ENCODE peak calls at places on chromosome 4, in eight cellular contexts. J, C, Q, O, R, A, X and B are unnamed samples.

GRCh38 chr4:7988437-7988836 is 48.8 kb upstream of the AFAP1 start:
- DNase-seq in J (no peak), C (peak; percentile 76), Q (no peak), O (no peak), R (no peak), A (no peak), X (no peak), B (no peak)

GRCh38 chr4:146059153-146059552 is 116.4 kb upstream of the LSM6 start:
- DNase-seq in J (no peak), C (no peak), Q (no peak), O (no peak), R (no peak), A (no peak), X (no peak), B (no peak)

GRCh38 chr4:13208558-13209193 is 275.5 kb downstream of the RAB28 start:
- DNase-seq in J (no peak), C (no peak), Q (no peak), O (no peak), R (no peak), A (no peak), X (no peak), B (no peak)

GRCh38 chr4:53706422-53707032 is 115.2 kb upstream of the LNX1 start:
- DNase-seq in J (peak; percentile 15), C (peak; percentile 71), Q (no peak), O (no peak), R (no peak), A (no peak), X (no peak), B (no peak)

GRCh38 chr4:124423160-124423559 is 289.4 kb downstream of the ANKRD50 start:
- DNase-seq in J (no peak), C (peak; percentile 65), Q (no peak), O (no peak), R (no peak), A (no peak), X (no peak), B (no peak)

GRCh38 chr4:3475041-3475712 is 12.1 kb downstream of the DOK7 start:
- DNase-seq in J (no peak), C (no peak), Q (no peak), O (no peak), R (no peak), A (no peak), X (no peak), B (no peak)

GRCh38 chr4:53717064-53717549 is 125.8 kb upstream of the LNX1 start:
- DNase-seq in J (no peak), C (peak; percentile 73), Q (no peak), O (no peak), R (no peak), A (no peak), X (no peak), B (no peak)

GRCh38 chr4:119559044-119559647 is 69.5 kb downstream of the PDE5A start:
- DNase-seq in J (peak; percentile 12), C (peak; percentile 57), Q (peak; percentile 15), O (no peak), R (no peak), A (no peak), X (no peak), B (no peak)

GRCh38 chr4:7844247-7844991 is 95.2 kb downstream of the AFAP1 start:
- DNase-seq in J (peak; percentile 50), C (peak; percentile 99), Q (no peak), O (peak; percentile 73), R (peak; percentile 83), A (peak; percentile 64), X (peak; percentile 78), B (no peak)

GRCh38 chr4:159484861-159485260 is 382.0 kb downstream of the RAPGEF2 start:
- DNase-seq in J (no peak), C (no peak), Q (no peak), O (no peak), R (no peak), A (no peak), X (no peak), B (no peak)

GRCh38 chr4:113675731-113676707 is 85.5 kb downstream of the CAMK2D start:
- DNase-seq in J (no peak), C (peak; percentile 23), Q (no peak), O (no peak), R (no peak), A (no peak), X (no peak), B (no peak)

GRCh38 chr4:2249526-2249991 is 7.6 kb upstream of the HAUS3 start:
- DNase-seq in J (no peak), C (no peak), Q (no peak), O (no peak), R (peak; percentile 50), A (no peak), X (no peak), B (peak; percentile 61)

GRCh38 chr4:171266666-171267065 is 546.5 kb upstream of the GALNTL6 start:
- DNase-seq in J (no peak), C (no peak), Q (no peak), O (no peak), R (no peak), A (no peak), X (no peak), B (no peak)

GRCh38 chr4:130563185-130563890 is 1467.4 kb downstream of the C4orf33 start:
- DNase-seq in J (no peak), C (peak; percentile 72), Q (no peak), O (peak; percentile 21), R (no peak), A (peak; percentile 14), X (peak; percentile 31), B (no peak)

GRCh38 chr4:122879001-122879400 is 43.4 kb downstream of the NUDT6 start:
- DNase-seq in J (no peak), C (no peak), Q (no peak), O (no peak), R (no peak), A (no peak), X (no peak), B (no peak)

DNA sequence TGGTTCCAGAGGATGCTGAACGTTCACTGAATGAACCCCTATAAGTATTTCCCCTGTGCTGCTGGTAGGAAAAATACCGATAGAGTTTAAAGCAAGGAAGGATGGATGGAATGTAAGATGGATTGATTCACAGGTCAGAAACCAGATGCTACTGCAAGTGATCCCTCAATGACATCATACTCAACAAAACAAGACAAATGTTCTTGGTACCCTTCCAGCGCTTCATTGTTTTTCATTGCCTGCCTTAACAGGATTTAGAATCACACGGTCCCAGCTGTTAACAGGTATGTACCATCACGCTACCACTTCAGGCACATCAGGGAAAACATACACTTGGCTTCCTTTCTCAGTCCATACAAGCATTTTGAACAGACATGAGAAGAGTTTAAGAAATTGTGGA is 118.1 kb upstream of the TLR3 start:
- DNase-seq in J (no peak), C (no peak), Q (no peak), O (no peak), R (no peak), A (no peak), X (no peak), B (no peak)
- H3K36me3 ChIP-seq in J (no peaks in the 10 kb centered on the region), C (no peaks in the 10 kb centered on the region), Q (no peaks in the 10 kb centered on the region), O (no peaks in the 10 kb centered on the region), R (no peaks in the 10 kb centered on the region), A (no peaks in the 10 kb centered on the region), X (no peaks in the 10 kb centered on the region), B (no peaks in the 10 kb centered on the region)

DNA sequence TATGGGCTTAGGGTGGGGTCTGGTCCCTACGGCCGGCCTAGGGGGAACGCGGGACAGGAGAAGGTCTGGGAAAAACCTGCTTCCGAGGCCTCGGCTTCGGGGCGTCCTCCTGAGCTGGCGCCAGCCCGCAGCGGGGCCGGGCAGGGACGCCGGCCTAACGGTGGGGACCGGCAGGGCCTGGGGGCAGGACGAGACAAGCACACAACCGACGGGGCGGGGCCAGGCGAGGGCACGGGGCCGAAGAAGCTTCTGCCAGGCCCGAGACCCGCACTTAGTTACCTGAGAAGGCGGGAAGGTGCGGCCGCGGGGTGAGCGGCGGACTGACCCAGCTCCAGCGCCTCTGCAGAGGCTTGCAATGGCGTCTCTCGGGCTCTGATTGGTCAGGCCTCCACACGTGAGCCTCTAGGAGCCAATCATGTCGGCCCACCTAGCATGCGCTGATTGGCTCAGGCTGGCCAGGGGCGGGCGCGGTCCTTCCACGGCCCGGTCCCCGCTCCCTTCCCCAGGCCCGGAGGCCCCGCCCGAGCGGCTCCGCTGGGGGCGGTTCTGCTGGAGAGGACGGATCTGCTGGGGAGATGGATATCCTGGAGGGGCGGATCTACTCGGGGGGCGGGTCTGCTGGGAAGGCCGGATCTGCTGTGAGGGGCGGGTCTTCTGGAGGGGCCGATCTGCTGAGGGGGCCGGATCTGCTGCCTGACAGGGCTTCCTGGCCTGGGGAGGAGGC is 44.3 kb downstream of the CPLX1 start:
- DNase-seq in J (peak; percentile 100), C (peak; percentile 98), Q (peak; percentile 82), O (peak; percentile 99), R (peak; percentile 99), A (peak; percentile 98), X (peak; percentile 99), B (peak; percentile 99)
- H3K4me1 ChIP-seq in J (peaks cover 49% of the 10 kb centered on the region), C (peaks cover 5% of the 10 kb centered on the region), Q (no peaks in the 10 kb centered on the region), O (peaks cover 20% of the 10 kb centered on the region), R (peaks cover 54% of the 10 kb centered on the region), A (peaks cover 64% of the 10 kb centered on the region), X (peaks cover 33% of the 10 kb centered on the region), B (peaks cover 31% of the 10 kb centered on the region)

GRCh38 chr4:533318-534100 is 34.5 kb downstream of the PIGG start:
- DNase-seq in J (no peak), C (no peak), Q (no peak), O (no peak), R (no peak), A (no peak), X (no peak), B (no peak)
- H3K36me3 ChIP-seq in J (peaks cover 53% of the 10 kb centered on the region), C (peaks cover 61% of the 10 kb centered on the region), Q (no peaks in the 10 kb centered on the region), O (no peaks in the 10 kb centered on the region), R (peaks cover 93% of the 10 kb centered on the region), A (no peaks in the 10 kb centered on the region), X (peaks cover 79% of the 10 kb centered on the region), B (peaks cover 72% of the 10 kb centered on the region)

DNA sequence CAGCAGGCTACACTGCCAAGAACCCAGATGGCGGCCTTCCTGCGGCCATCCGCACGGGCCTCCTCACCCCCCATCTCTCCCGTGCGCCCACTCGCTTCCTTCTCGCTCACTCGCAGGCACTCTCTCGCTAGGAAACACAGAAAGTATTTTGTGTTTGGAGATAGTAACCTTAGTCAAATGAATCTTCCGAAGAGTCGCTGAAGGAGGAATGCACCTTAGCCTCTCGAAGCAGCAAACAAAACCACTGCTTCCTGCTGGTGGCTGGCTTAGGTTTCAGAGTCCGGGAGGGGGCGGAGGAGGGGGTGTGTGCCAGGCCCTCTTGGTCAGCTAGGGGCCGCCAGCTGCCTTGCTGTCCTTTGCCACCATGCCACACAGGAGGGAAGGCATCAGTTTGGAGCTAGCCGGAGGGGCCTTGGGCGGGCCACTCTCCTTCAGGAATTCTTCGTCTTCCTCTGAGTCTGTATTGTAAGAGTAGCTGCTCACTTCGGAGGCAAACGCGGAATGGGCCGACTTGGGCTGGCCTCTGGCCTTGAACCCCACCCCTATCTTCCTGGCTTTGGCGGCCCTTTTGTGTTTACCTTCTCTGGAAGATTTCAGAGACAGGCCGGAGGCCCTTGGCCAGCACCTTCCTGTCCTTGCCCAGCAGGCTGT is 73.2 kb upstream of the UCP1 start:
- DNase-seq in J (no peak), C (no peak), Q (no peak), O (no peak), R (no peak), A (no peak), X (peak; percentile 51), B (no peak)
- H3K4me1 ChIP-seq in J (peaks cover 15% of the 10 kb centered on the region), C (peaks cover 6% of the 10 kb centered on the region), Q (no peaks in the 10 kb centered on the region), O (no peaks in the 10 kb centered on the region), R (no peaks in the 10 kb centered on the region), A (peaks cover 3% of the 10 kb centered on the region), X (peaks cover 1% of the 10 kb centered on the region), B (no peaks in the 10 kb centered on the region)

GRCh38 chr4:106418444-106418843 is 49.9 kb upstream of the GIMD1 start:
- DNase-seq in J (no peak), C (no peak), Q (no peak), O (no peak), R (no peak), A (no peak), X (no peak), B (no peak)

GRCh38 chr4:106409901-106410889 is 41.6 kb upstream of the GIMD1 start:
- DNase-seq in J (no peak), C (no peak), Q (no peak), O (no peak), R (no peak), A (no peak), X (no peak), B (no peak)

GRCh38 chr4:106414366-106414765 is 45.8 kb upstream of the GIMD1 start:
- DNase-seq in J (no peak), C (no peak), Q (no peak), O (no peak), R (no peak), A (no peak), X (no peak), B (no peak)
- H3K36me3 ChIP-seq in J (no peaks in the 10 kb centered on the region), C (no peaks in the 10 kb centered on the region), Q (no peaks in the 10 kb centered on the region), O (no peaks in the 10 kb centered on the region), R (no peaks in the 10 kb centered on the region), A (no peaks in the 10 kb centered on the region), X (no peaks in the 10 kb centered on the region), B (no peaks in the 10 kb centered on the region)